ENCODE peak calls at places on chromosome 17, in seven cellular contexts. X is A549, K is lower lobe of right lung, B is ovary, P is head of caudate nucleus, W is stomach, M is right cardiac atrium. Q is an unnamed sample.

GRCh38 chr17:307741-308507 is 44.7 kb downstream of the RPH3AL start:
- DNase-seq in X (no peak), K (peak; percentile 18), B (peak; percentile 74), P (no peak), W (no peak), M (peak; percentile 73), Q (no peak)

GRCh38 chr17:34926661-34927060 is 34.6 kb downstream of the CCT6B start:
- DNase-seq in X (no peak), K (no peak), B (no peak), P (no peak), W (no peak), M (no peak), Q (no peak)

GRCh38 chr17:72572604-72573491 is 452.0 kb downstream of the SOX9 start:
- DNase-seq in X (no peak), K (no peak), B (no peak), P (no peak), W (no peak), M (no peak), Q (no peak)

GRCh38 chr17:28335959-28336871 is 654 bp downstream of the TNFAIP1 start:
- DNase-seq in X (peak; percentile 77), K (no peak), B (peak; percentile 66), P (peak; percentile 8), W (peak; percentile 68), M (peak; percentile 79), Q (peak; percentile 59)

GRCh38 chr17:36933174-36934143 is 3.8 kb upstream of the LHX1 start:
- DNase-seq in X (no peak), K (no peak), B (no peak), P (no peak), W (no peak), M (no peak), Q (no peak)

GRCh38 chr17:16477255-16477654 is 14.7 kb downstream of the LRRC75A start:
- DNase-seq in X (peak; percentile 88), K (no peak), B (peak; percentile 78), P (no peak), W (no peak), M (peak; percentile 71), Q (no peak)

GRCh38 chr17:880871-881269 is 98.7 kb downstream of the NXN start:
- DNase-seq in X (no peak), K (no peak), B (no peak), P (no peak), W (no peak), M (no peak), Q (no peak)

GRCh38 chr17:76368545-76368944 is 14.8 kb upstream of the PRPSAP1 start:
- DNase-seq in X (no peak), K (no peak), B (no peak), P (no peak), W (no peak), M (peak; percentile 25), Q (no peak)

GRCh38 chr17:18235743-18236256 is 10.4 kb downstream of the LLGL1 start:
- DNase-seq in X (no peak), K (no peak), B (no peak), P (no peak), W (no peak), M (peak; percentile 72), Q (no peak)

GRCh38 chr17:76500074-76500744 is 1.0 kb downstream of the RHBDF2 start:
- DNase-seq in X (no peak), K (peak; percentile 57), B (no peak), P (no peak), W (no peak), M (no peak), Q (no peak)

GRCh38 chr17:12927001-12927400 is 90.8 kb downstream of the ELAC2 start:
- DNase-seq in X (no peak), K (no peak), B (no peak), P (no peak), W (no peak), M (no peak), Q (no peak)

GRCh38 chr17:64377769-64378282 is 12.8 kb downstream of the PECAM1 start:
- DNase-seq in X (no peak), K (no peak), B (no peak), P (no peak), W (no peak), M (no peak), Q (no peak)

GRCh38 chr17:67386965-67387551 is 10.0 kb downstream of the PITPNC1 start:
- DNase-seq in X (peak; percentile 82), K (peak; percentile 58), B (peak; percentile 67), P (peak; percentile 38), W (peak; percentile 42), M (peak; percentile 74), Q (no peak)

GRCh38 chr17:32546031-32546444 is 59.2 kb downstream of the CDK5R1 start:
- DNase-seq in X (no peak), K (no peak), B (no peak), P (peak; percentile 68), W (no peak), M (no peak), Q (no peak)

GRCh38 chr17:31604936-31605335 is 213.5 kb downstream of the RAB11FIP4 start:
- DNase-seq in X (no peak), K (no peak), B (no peak), P (no peak), W (no peak), M (no peak), Q (no peak)

GRCh38 chr17:66006654-66007053 is 185.3 kb downstream of the CEP112 start:
- DNase-seq in X (no peak), K (no peak), B (no peak), P (no peak), W (no peak), M (no peak), Q (no peak)

GRCh38 chr17:77755410-77755963 is 203.0 kb upstream of the TNRC6C start:
- DNase-seq in X (no peak), K (no peak), B (no peak), P (no peak), W (no peak), M (no peak), Q (no peak)

GRCh38 chr17:50177983-50178834 is 12.4 kb downstream of the SGCA start:
- DNase-seq in X (peak; percentile 98), K (peak; percentile 83), B (peak; percentile 87), P (peak; percentile 48), W (peak; percentile 79), M (peak; percentile 92), Q (no peak)

GRCh38 chr17:3213587-3213986 is 6.1 kb downstream of the OR1A1 start:
- DNase-seq in X (no peak), K (no peak), B (no peak), P (no peak), W (no peak), M (no peak), Q (no peak)

GRCh38 chr17:57289130-57289529 is 32.8 kb downstream of the MSI2 start:
- DNase-seq in X (no peak), K (no peak), B (no peak), P (no peak), W (no peak), M (no peak), Q (no peak)